ENCODE peak calls at places on chromosomes 16 and 17, in six cellular contexts. U is activated T-cell treated with anti-CD3 and anti-CD28 coated beads, Interleukin-2, amount 50 U/mL, for 72 hours; T is GM03348; J is body of pancreas; P is hypothalamus; G is EL. O is an unnamed sample.
A peak's percentile ranks its signal among the peaks of the same experiment; 100 is the strongest.

GRCh38 chr17:57377094-57377493 is 120.8 kb downstream of the MSI2 start:
- DNase-seq in U (no peak), T (no peak), J (peak; percentile 22), P (no peak), G (no peak), O (no peak)

GRCh38 chr17:59010026-59010425 is 96.7 kb downstream of the TRIM37 start:
- DNase-seq in U (no peak), T (no peak), J (no peak), P (no peak), G (no peak), O (no peak)

GRCh38 chr17:33927732-33928133 is 327.4 kb upstream of the CCL2 start:
- DNase-seq in U (no peak), T (peak; percentile 24), J (no peak), P (no peak), G (peak; percentile 3), O (no peak)

GRCh38 chr17:66971249-66971648 is 6.7 kb downstream of the CACNG4 start:
- DNase-seq in U (no peak), T (no peak), J (no peak), P (no peak), G (no peak), O (no peak)

GRCh38 chr17:11296994-11297393 is 56.0 kb downstream of the SHISA6 start:
- DNase-seq in U (no peak), T (no peak), J (no peak), P (no peak), G (no peak), O (no peak)

GRCh38 chr16:88599092-88599733 is 29.0 kb downstream of the ZC3H18 start:
- DNase-seq in U (no peak), T (no peak), J (no peak), P (peak; percentile 30), G (no peak), O (no peak)

GRCh38 chr16:10297341-10298006 is 88.4 kb upstream of the ATF7IP2 start:
- DNase-seq in U (no peak), T (no peak), J (no peak), P (peak; percentile 9), G (no peak), O (no peak)

GRCh38 chr17:40819528-40820125 is 2.8 kb downstream of the KRT10 start:
- DNase-seq in U (no peak), T (peak; percentile 31), J (no peak), P (no peak), G (no peak), O (no peak)

GRCh38 chr17:50209472-50210248 is 8.2 kb upstream of the COL1A1 start:
- DNase-seq in U (no peak), T (peak; percentile 94), J (peak; percentile 46), P (no peak), G (peak; percentile 100), O (no peak)

GRCh38 chr17:80166446-80166845 is 3.4 kb upstream of the CARD14 start:
- DNase-seq in U (no peak), T (no peak), J (no peak), P (no peak), G (no peak), O (no peak)

GRCh38 chr17:30950669-30951399 is 20.0 kb upstream of the RNF135 start:
- DNase-seq in U (no peak), T (peak; percentile 76), J (peak; percentile 34), P (peak; percentile 14), G (peak; percentile 85), O (no peak)

GRCh38 chr16:85755929-85756768 is 5.3 kb upstream of the C16orf74 start:
- DNase-seq in U (no peak), T (no peak), J (no peak), P (no peak), G (no peak), O (no peak)

GRCh38 chr16:81697321-81697885 is 81.7 kb upstream of the PLCG2 start:
- DNase-seq in U (peak; percentile 52), T (peak; percentile 76), J (peak; percentile 68), P (peak; percentile 55), G (peak; percentile 55), O (peak; percentile 66)

GRCh38 chr17:58402047-58402446 is 15.3 kb downstream of the RNF43 start:
- DNase-seq in U (peak; percentile 18), T (peak; percentile 24), J (no peak), P (no peak), G (peak; percentile 70), O (peak; percentile 16)

GRCh38 chr16:2482181-2483107 is 7.5 kb downstream of the TBC1D24 start:
- DNase-seq in U (no peak), T (peak; percentile 91), J (peak; percentile 48), P (peak; percentile 58), G (peak; percentile 78), O (no peak)

GRCh38 chr17:77127735-77128361 is 12.9 kb upstream of the SEC14L1 start:
- DNase-seq in U (peak; percentile 79), T (no peak), J (no peak), P (peak; percentile 49), G (peak; percentile 20), O (peak; percentile 74)

GRCh38 chr17:83062818-83063671 is 16.4 kb upstream of the METRNL start:
- DNase-seq in U (no peak), T (no peak), J (peak; percentile 4), P (no peak), G (no peak), O (peak; percentile 2)

GRCh38 chr17:6556121-6557039 is at the start of gene PITPNM3:
- DNase-seq in U (peak; percentile 8), T (peak; percentile 70), J (no peak), P (no peak), G (no peak), O (no peak)

O was measured in stimulated activated naive CD8-positive, alpha-beta T cell treated with anti-CD3 and anti-CD28 coated beads, Interleukin-15, Interleukin-2, amounts not matched to agents 100 U/mL and 50 U/mL, for 24 hours.